ENCODE peak calls at places on chromosomes 7 and 10, in five cellular contexts. I is left ventricle myocardium inferior, Q is kidney epithelial cell, B is putamen, Z is HTR-8/SVneo. F is an unnamed sample.
A peak's percentile ranks its signal among the peaks of the same experiment; 100 is the strongest.

GRCh38 chr7:137390076-137390475 is 46.5 kb upstream of the PTN start:
- DNase-seq in I (no peak), Z (no peak), Q (no peak), B (no peak), F (no peak)

GRCh38 chr10:132684164-132684891 is 101.6 kb downstream of the NKX6-2 start:
- DNase-seq in Q (no peak), I (no peak), B (no peak), Z (no peak), F (peak; percentile 15)

GRCh38 chr7:150631866-150632864 is at the start of gene GIMAP6:
- DNase-seq in I (no peak), B (no peak), Z (no peak), Q (no peak), F (peak; percentile 23)

GRCh38 chr10:27561362-27561761 is 57.3 kb downstream of the RAB18 start:
- DNase-seq in B (no peak), I (no peak), Q (no peak), Z (no peak), F (no peak)

GRCh38 chr7:2012044-2012900 is 220.5 kb downstream of the MAD1L1 start:
- DNase-seq in B (no peak), I (peak; percentile 8), Z (no peak), Q (no peak), F (no peak)

GRCh38 chr7:70935854-70936253 is 196.1 kb upstream of the GALNT17 start:
- DNase-seq in Q (no peak), I (no peak), B (no peak), Z (no peak), F (no peak)

GRCh38 chr10:104328916-104329710 is 9.2 kb downstream of the ITPRIP start:
- DNase-seq in B (no peak), Q (no peak), Z (peak; percentile 47), I (no peak), F (peak; percentile 88)

GRCh38 chr10:133481657-133482056 is 27.9 kb downstream of the SCART1 start:
- DNase-seq in Q (no peak), B (no peak), Z (no peak), I (no peak), F (no peak)

GRCh38 chr7:130950741-130951140 is 216.7 kb upstream of the KLF14 start:
- DNase-seq in I (no peak), Z (no peak), Q (no peak), B (no peak), F (no peak)

GRCh38 chr10:6058677-6059475 is 3.3 kb downstream of the IL2RA start:
- DNase-seq in Z (no peak), Q (no peak), I (no peak), B (no peak), F (no peak)

GRCh38 chr7:155201325-155202087 is 96.2 kb upstream of the INSIG1 start:
- DNase-seq in Z (no peak), B (no peak), Q (no peak), I (no peak), F (no peak)

GRCh38 chr7:24582171-24582570 is 8.9 kb downstream of the PALS2 start:
- DNase-seq in Q (no peak), B (no peak), Z (no peak), I (no peak), F (no peak)

GRCh38 chr7:67551027-67551426 is 554.4 kb downstream of the TYW1 start:
- DNase-seq in Q (no peak), B (no peak), Z (no peak), I (peak; percentile 18), F (no peak)

GRCh38 chr7:28999421-28999820 is 41.3 kb upstream of the TRIL start:
- DNase-seq in Q (no peak), I (no peak), Z (no peak), B (no peak), F (no peak)

GRCh38 chr10:114715171-114715670 is 57.1 kb upstream of the ABLIM1 start:
- DNase-seq in Z (no peak), B (peak; percentile 19), Q (no peak), I (no peak), F (no peak)

F was measured in dermis microvascular lymphatic vessel endothelial cell.